ENCODE peak calls at places on chromosomes 4 and X, in five cellular contexts. D, Z, E, X and J are unnamed samples. For H3K4me1, the result is how much of the 10 kb centered on the place peaks cover.

GRCh38 chrX:38816158-38816557 is 14.9 kb downstream of the MID1IP1 start:
- DNase-seq in Z (no peak), E (no peak), X (peak), D (no peak), J (peak)

GRCh38 chrX:152632445-152633097 is 5.1 kb upstream of the GABRQ start:
- DNase-seq in X (peak), E (peak), D (peak), Z (peak), J (peak)

GRCh38 chr4:122379239-122379638 is 428 bp downstream of the ADAD1 start:
- DNase-seq in X (no peak), Z (no peak), D (no peak), E (no peak), J (no peak)

GRCh38 chrX:67543818-67544217 is at the start of gene AR:
- DNase-seq in Z (peak), D (peak), X (no peak), E (peak), J (no peak)

GRCh38 chrX:13367950-13368349 is 48.1 kb upstream of the ATXN3L start:
- DNase-seq in X (no peak), D (no peak), Z (peak), E (no peak), J (no peak)

GRCh38 chr4:168717852-168718251 is 221.0 kb downstream of the PALLD start:
- DNase-seq in E (no peak), Z (peak), D (no peak), X (no peak), J (no peak)

GRCh38 chr4:88188738-88189417 is 30.4 kb upstream of the ABCG2 start:
- DNase-seq in Z (no peak), E (no peak), X (no peak), D (no peak), J (no peak)

GRCh38 chr4:148431401-148431800 is 10.8 kb downstream of the NR3C2 start:
- DNase-seq in D (no peak), Z (no peak), E (no peak), X (no peak), J (no peak)

GRCh38 chr4:154578919-154579318 is 11.6 kb downstream of the FGA start:
- DNase-seq in E (peak), Z (peak), D (no peak), X (no peak), J (no peak)

GRCh38 chr4:7309176-7309575 is 116.8 kb downstream of the SORCS2 start:
- DNase-seq in E (no peak), Z (no peak), X (no peak), D (no peak), J (no peak)

GRCh38 chr4:120156115-120156718 is 89.6 kb upstream of the MAD2L1 start:
- DNase-seq in D (no peak), X (peak), Z (peak), E (peak), J (peak)

GRCh38 chr4:141331534-141332358 is 111.1 kb downstream of the ZNF330 start:
- DNase-seq in D (no peak), Z (no peak), E (no peak), X (no peak), J (no peak)

GRCh38 chr4:141309864-141310263 is 89.2 kb downstream of the ZNF330 start:
- DNase-seq in X (no peak), D (no peak), Z (no peak), E (no peak), J (no peak)

GRCh38 chr4:86362510-86362909 is 2.7 kb upstream of the MAPK10 start:
- DNase-seq in E (no peak), Z (no peak), D (no peak), X (no peak), J (no peak)

GRCh38 chr4:86366920-86367319 is 7.1 kb upstream of the MAPK10 start:
- DNase-seq in E (no peak), X (no peak), Z (no peak), D (no peak), J (no peak)

GRCh38 chr4:86367577-86367976 is 7.7 kb upstream of the MAPK10 start:
- DNase-seq in X (no peak), E (peak), Z (no peak), D (no peak), J (no peak)

GRCh38 chr4:86368433-86368832 is 8.6 kb upstream of the MAPK10 start:
- DNase-seq in Z (no peak), X (no peak), E (no peak), D (no peak), J (no peak)
- H3K4me3 ChIP-seq in Z (no peak), X (no peak), E (no peak), D (no peak), J (no peak)

GRCh38 chrX:153633607-153634180 is 13.3 kb upstream of the DUSP9 start:
- DNase-seq in X (no peak), E (no peak), Z (no peak), D (no peak), J (no peak)
- H3K4me1 ChIP-seq in X (under half), E (under half), Z (under half), D (under half), J (under half)

GRCh38 chrX:139203681-139204575 is 326.6 kb upstream of the F9 start:
- DNase-seq in E (no peak), Z (peak), D (peak), X (no peak), J (no peak)
- H3K4me3 ChIP-seq in E (peak), Z (peak), D (peak), X (no peak), J (no peak)

GRCh38 chr4:2870098-2870497 is 26.5 kb downstream of the ADD1 start:
- DNase-seq in D (no peak), E (no peak), X (no peak), Z (no peak), J (no peak)

GRCh38 chr4:2873329-2873728 is 29.7 kb downstream of the ADD1 start:
- DNase-seq in Z (no peak), D (no peak), X (no peak), E (no peak), J (no peak)

GRCh38 chr4:2869659-2870058 is 26.0 kb downstream of the ADD1 start:
- DNase-seq in X (no peak), Z (no peak), D (no peak), E (no peak), J (no peak)

GRCh38 chr4:2871466-2871865 is 27.8 kb downstream of the ADD1 start:
- DNase-seq in D (no peak), Z (no peak), X (no peak), E (no peak), J (no peak)

DNA sequence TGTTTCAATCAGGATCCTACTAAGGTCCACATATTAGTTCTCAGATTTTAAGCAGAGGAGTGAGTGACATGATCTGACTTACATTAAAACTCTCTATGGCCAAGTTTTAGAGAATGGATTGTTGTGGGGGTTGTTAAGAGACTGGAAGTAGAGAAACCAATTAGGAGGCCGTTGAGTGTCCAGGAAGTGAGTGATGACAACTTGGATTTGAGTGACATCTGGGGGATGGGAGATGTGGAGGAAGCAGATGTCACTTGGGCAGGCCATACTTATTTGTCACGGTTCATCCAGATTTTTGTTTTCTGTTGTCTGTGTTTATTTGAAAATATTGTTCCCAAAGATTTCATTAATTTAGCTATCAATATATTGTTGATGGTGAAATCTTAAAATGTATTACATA is 28.3 kb downstream of the ADD1 start:
- DNase-seq in E (no peak), Z (no peak), X (no peak), D (no peak), J (no peak)
- H3K4me1 ChIP-seq in E (under half), Z (under half), X (under half), D (under half), J (under half)

GRCh38 chr4:69054578-69055200 is 41.6 kb upstream of the UGT2B7 start:
- DNase-seq in Z (peak), E (peak), X (no peak), D (no peak), J (no peak)
- H3K4me3 ChIP-seq in Z (no peak), E (no peak), X (no peak), D (no peak), J (no peak)

GRCh38 chrX:150482537-150483217 is 85.7 kb upstream of the MTM1 start:
- DNase-seq in D (no peak), Z (peak), X (no peak), E (peak), J (no peak)

GRCh38 chrX:150475466-150475865 is 93.0 kb upstream of the MTM1 start:
- DNase-seq in E (no peak), D (no peak), Z (no peak), X (no peak), J (no peak)

GRCh38 chrX:150477364-150477763 is 91.1 kb upstream of the MTM1 start:
- DNase-seq in X (peak), Z (no peak), D (no peak), E (no peak), J (no peak)

GRCh38 chrX:150476183-150476699 is 92.2 kb upstream of the MTM1 start:
- DNase-seq in E (no peak), Z (peak), D (no peak), X (no peak), J (no peak)

GRCh38 chrX:150478496-150479492 is 89.6 kb upstream of the MTM1 start:
- DNase-seq in E (no peak), D (no peak), Z (no peak), X (no peak), J (peak)
- H3K4me1 ChIP-seq in E (under half), D (under half), Z (under half), X (under half), J (under half)

DNA sequence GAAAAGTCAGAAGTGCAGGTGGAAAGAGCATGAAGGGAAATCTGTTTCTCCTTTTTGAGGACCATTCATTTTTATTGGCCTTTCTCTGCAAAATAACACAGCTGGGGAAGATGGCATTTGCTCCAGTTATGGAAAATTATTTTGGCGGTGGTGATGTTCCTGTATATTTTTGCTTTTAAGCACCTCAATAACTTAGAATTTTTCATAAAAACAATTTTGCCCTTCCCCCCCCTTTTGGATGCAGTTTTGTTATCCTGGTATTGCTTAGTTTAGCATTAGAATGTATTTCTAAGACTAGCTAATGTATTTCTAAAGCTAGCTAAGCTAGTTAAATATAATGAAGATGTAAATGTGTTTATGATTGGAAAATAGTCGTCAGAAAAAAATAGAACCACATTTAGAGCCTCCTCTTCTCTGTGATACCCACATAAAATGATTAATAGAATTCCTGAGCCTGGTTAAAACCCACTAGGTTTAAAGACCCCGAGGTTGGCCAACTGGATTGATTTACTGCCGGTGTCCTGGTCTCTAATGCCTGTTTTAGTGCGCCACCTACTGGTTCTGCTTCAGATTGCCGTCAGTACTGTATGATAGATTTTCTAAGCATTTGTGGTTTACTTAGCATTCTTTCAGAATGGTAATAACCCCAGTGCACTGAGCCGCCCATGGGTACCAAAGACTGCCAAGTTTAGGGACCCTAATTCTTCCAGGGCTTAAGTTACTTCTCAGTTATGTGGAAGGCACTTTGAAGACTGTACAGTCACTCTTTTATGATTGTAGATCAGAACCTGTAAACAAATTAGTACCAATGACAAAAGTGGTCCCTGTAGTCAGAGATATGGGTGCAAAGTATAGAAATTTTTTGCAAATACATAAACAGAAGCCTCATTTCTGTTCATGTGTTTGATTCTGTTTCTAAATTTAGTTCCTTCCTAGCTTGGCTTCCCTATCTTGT is 11.4 kb downstream of the KLF3 start:
- DNase-seq in D (peak), Z (peak), E (peak), X (peak), J (peak)
- H3K4me3 ChIP-seq in D (peak), Z (no peak), E (peak), X (no peak), J (peak)

GRCh38 chr4:173513651-173514050 is 16.4 kb downstream of the HAND2 start:
- DNase-seq in Z (no peak), X (no peak), E (no peak), D (no peak), J (no peak)
- H3K4me1 ChIP-seq in Z (under half), X (under half), E (under half), D (under half), J (under half)